ENCODE peak calls at places on chromosomes 12 and 14, in eight cellular contexts. T is heart left ventricle, Z is right lobe of liver, N is K562, J is upper lobe of left lung, W is IMR-90, I is A549, V is HepG2. B is an unnamed sample.
A peak's percentile ranks its signal among the peaks of the same experiment; 100 is the strongest.

GRCh38 chr14:101120636-101121398 is 217.3 kb upstream of the RTL1 start:
- ATAC-seq in I (no peak), W (no peak), J (peak; percentile 86), Z (peak; percentile 72), V (no peak), N (peak; percentile 33), T (peak; percentile 78), B (peak; percentile 49)

GRCh38 chr14:93231129-93231979 is 24.3 kb downstream of the UBR7 start:
- ATAC-seq in I (peak; percentile 84), T (peak; percentile 69), V (no peak), N (no peak), W (peak; percentile 84), J (peak; percentile 43), Z (peak; percentile 51), B (peak; percentile 52)

GRCh38 chr14:55840821-55841220 is 260.8 kb downstream of the KTN1 start:
- ATAC-seq in T (no peak), Z (no peak), W (no peak), V (no peak), N (no peak), I (no peak), J (no peak), B (no peak)

GRCh38 chr14:35532783-35533356 is 1.1 kb upstream of the INSM2 start:
- ATAC-seq in V (peak; percentile 3), Z (no peak), I (peak; percentile 5), W (no peak), N (no peak), T (no peak), J (no peak), B (no peak)

GRCh38 chr12:113228394-113229028 is 7.2 kb downstream of the TPCN1 start:
- ATAC-seq in I (no peak), W (no peak), J (no peak), Z (no peak), V (no peak), T (peak; percentile 8), N (no peak), B (no peak)

GRCh38 chr12:120914794-120915193 is 10.6 kb upstream of the SPPL3 start:
- ATAC-seq in Z (no peak), V (no peak), J (no peak), I (no peak), N (no peak), W (no peak), T (no peak), B (no peak)

GRCh38 chr14:96249016-96249415 is 7.0 kb upstream of the BDKRB1 start:
- ATAC-seq in T (peak; percentile 31), N (peak; percentile 77), J (peak; percentile 80), V (no peak), Z (peak; percentile 32), W (peak; percentile 46), I (peak; percentile 70), B (peak; percentile 77)

GRCh38 chr12:7501031-7501585 is 2.5 kb downstream of the CD163 start:
- ATAC-seq in Z (peak; percentile 36), V (no peak), T (no peak), J (peak; percentile 50), W (no peak), N (no peak), I (no peak), B (no peak)

GRCh38 chr14:102507026-102507860 is 2.3 kb downstream of the ANKRD9 start:
- ATAC-seq in Z (no peak), W (no peak), V (no peak), J (no peak), I (no peak), N (no peak), T (no peak), B (no peak)

GRCh38 chr14:102509744-102510615 is at the start of gene ANKRD9:
- ATAC-seq in T (peak; percentile 75), W (peak; percentile 96), N (peak; percentile 83), V (peak; percentile 62), J (peak; percentile 94), Z (peak; percentile 91), I (peak; percentile 85), B (peak; percentile 94)

GRCh38 chr14:102508774-102509743 is 517 bp downstream of the ANKRD9 start:
- ATAC-seq in W (peak; percentile 43), N (peak; percentile 23), V (peak; percentile 0), Z (peak; percentile 33), J (peak; percentile 73), I (peak; percentile 12), T (peak; percentile 3), B (peak; percentile 66)

GRCh38 chr14:102507891-102508312 is 1.7 kb downstream of the ANKRD9 start:
- ATAC-seq in W (no peak), N (no peak), I (no peak), J (no peak), Z (no peak), T (no peak), V (no peak), B (no peak)

GRCh38 chr14:102508410-102508773 is 1.2 kb downstream of the ANKRD9 start:
- ATAC-seq in V (peak; percentile 14), W (no peak), Z (peak; percentile 2), T (peak; percentile 20), N (peak; percentile 78), I (peak; percentile 51), J (no peak), B (no peak)
- TF ChIP-seq POLR2A in V (no peak), W (no peak), Z (no peak), T (no peak), N (peak; percentile 58), I (no peak), J (no peak), B (no peak)

GRCh38 chr14:106844608-106845285 is 1318.4 kb downstream of the TMEM121 start:
- ATAC-seq in Z (peak; percentile 77), J (peak; percentile 90), I (peak; percentile 75), N (peak; percentile 56), V (peak; percentile 68), W (no peak), T (peak; percentile 85), B (peak; percentile 57)

GRCh38 chr14:106846218-106846617 is 1319.8 kb downstream of the TMEM121 start:
- ATAC-seq in W (no peak), N (no peak), J (no peak), Z (no peak), T (no peak), V (no peak), I (no peak), B (no peak)

GRCh38 chr14:106843376-106843775 is 1317.0 kb downstream of the TMEM121 start:
- ATAC-seq in T (no peak), J (no peak), N (no peak), V (peak; percentile 7), Z (no peak), W (no peak), I (no peak), B (no peak)

GRCh38 chr14:106843951-106844483 is 1317.6 kb downstream of the TMEM121 start:
- ATAC-seq in T (no peak), N (no peak), W (peak; percentile 17), V (no peak), I (peak; percentile 9), Z (peak; percentile 48), J (peak; percentile 46), B (no peak)

DNA sequence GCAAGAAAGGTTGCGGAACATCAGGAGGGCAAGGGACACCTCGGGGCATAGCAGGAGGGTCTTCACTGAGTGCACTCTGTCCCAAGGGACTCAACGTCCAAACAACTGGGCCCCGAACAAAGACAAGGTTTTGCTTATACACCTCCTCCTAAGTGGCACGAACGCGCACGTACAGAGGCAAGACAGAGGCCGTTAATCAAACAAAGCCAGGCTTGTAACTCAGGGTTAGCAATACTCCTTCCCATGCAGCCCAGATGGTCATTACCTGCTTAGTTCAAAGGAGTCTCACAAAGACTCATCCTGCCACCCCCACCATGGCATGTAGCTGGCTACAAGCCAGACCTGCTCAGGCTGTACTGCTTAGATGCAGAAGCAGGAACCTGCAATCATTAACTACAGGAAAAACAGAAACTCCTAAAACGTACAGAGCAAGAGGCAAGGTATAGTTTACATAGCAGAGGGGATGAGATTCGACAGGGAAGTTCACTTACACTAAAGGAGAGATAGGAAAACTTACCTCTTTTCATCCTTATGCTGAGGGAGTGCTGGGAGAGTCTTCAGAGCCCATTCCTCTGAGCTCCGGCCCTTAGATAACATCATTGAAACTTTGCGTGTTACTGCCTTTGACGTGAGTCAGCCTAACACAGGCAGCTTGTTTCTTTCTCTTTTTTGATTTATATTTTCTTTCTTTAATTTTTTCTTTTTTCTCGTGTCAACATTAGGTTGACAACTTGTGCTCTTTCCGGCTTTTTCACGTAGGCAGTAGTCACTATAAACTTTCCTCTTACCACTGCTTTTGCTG is 1319.1 kb downstream of the TMEM121 start:
- ATAC-seq in I (peak; percentile 72), N (no peak), J (peak; percentile 36), V (peak; percentile 82), T (peak; percentile 11), W (no peak), Z (peak; percentile 60), B (no peak)
- TF ChIP-seq POLR2A in I (no peak), N (no peak), J (no peak), V (peak; percentile 76), T (no peak), W (no peak), Z (no peak), B (no peak)

GRCh38 chr12:13582421-13582820 is 385.9 kb downstream of the EMP1 start:
- ATAC-seq in J (no peak), Z (peak; percentile 39), V (no peak), N (no peak), T (no peak), I (no peak), W (no peak), B (no peak)

GRCh38 chr12:13573698-13574321 is 377.3 kb downstream of the EMP1 start:
- ATAC-seq in W (peak; percentile 69), N (no peak), V (no peak), J (no peak), I (peak; percentile 88), T (no peak), Z (peak; percentile 85), B (no peak)

GRCh38 chr12:13581031-13581430 is 384.5 kb downstream of the EMP1 start:
- ATAC-seq in V (no peak), W (no peak), J (no peak), N (no peak), I (no peak), T (no peak), Z (no peak), B (no peak)

GRCh38 chr12:13571035-13571434 is 374.5 kb downstream of the EMP1 start:
- ATAC-seq in I (no peak), V (peak; percentile 97), J (no peak), W (no peak), T (no peak), N (no peak), Z (no peak), B (no peak)

DNA sequence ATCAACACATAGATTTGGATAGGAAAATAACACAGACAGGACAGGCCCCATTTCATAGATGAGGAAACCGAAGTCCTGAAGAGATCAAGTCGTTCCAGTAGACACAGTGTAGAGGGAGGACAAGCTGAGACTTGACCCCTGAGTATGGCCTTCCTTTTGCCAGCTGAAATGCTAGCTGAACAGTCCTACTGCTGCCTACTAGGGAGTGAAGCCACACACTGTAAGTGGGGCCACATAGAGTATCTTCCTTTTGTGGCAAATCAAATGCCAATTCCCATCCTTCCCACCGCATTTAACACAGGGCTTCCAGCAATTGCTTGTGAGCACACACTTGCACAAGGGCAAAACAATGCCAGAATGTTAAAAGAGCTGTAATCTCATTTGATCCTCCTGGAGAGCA is 380.4 kb downstream of the EMP1 start:
- ATAC-seq in I (no peak), T (no peak), W (no peak), J (no peak), N (no peak), V (no peak), Z (no peak), B (no peak)
- TF ChIP-seq POLR2A in I (no peak), T (no peak), W (no peak), J (no peak), N (no peak), V (no peak), Z (no peak), B (no peak)

DNA sequence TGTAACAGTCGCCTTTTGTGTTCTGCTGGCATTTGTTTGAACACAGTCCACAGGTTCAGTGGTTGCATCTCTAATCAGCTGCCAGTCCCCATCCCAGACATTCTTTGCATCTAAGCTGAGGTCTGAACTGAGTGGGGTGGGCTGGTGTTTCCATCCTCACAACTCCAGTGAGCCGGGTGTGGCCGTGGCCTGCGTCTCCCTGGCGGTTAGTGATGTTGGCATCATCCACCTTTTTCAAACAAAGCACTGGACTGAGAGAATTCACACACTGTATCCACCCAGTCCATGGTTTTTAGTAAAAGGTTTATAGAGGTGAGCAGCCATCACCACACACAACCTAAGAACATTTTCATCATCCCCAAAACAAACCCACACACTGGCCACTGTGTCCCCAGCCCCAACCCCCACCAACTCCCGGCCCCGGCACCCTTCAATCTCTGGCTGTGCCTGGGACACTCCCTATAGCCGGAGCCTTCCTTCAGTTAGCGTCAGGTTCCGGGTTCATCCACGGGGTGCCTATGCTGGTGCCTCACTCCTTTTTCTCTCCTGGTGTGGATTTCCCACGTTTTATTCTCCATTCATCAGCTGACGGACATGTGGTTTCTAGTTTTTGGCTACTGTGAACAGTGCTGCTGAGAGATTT is 6.5 kb downstream of the DDX51 start:
- ATAC-seq in W (no peak), T (no peak), Z (no peak), N (peak; percentile 4), J (no peak), I (peak; percentile 9), V (no peak), B (no peak)
- TF ChIP-seq POLR2A in W (no peak), T (no peak), Z (no peak), N (peak; percentile 6), J (no peak), I (no peak), V (peak; percentile 3), B (no peak)

B was measured in gastroesophageal sphincter.